ENCODE peak calls at places on chromosomes 12 and 14, in nine cellular contexts. P is tibial artery, O is fibroblast of lung, V is ovary, C is foreskin fibroblast, X is astrocyte of the spinal cord, A is lung, B is stomach, R is cardiac muscle cell. S is an unnamed sample.

GRCh38 chr14:70709726-70710382 is 68.1 kb downstream of the TTC9 start:
- DNase-seq in P (no peak), O (no peak), V (no peak), C (no peak), X (no peak), A (peak; percentile 34), B (no peak), R (no peak), S (no peak)

GRCh38 chr14:29016050-29016900 is 249.7 kb downstream of the FOXG1 start:
- DNase-seq in P (no peak), O (peak; percentile 40), V (peak; percentile 9), C (peak; percentile 21), X (peak; percentile 59), A (no peak), B (no peak), R (peak; percentile 73), S (no peak)

GRCh38 chr12:49105504-49106120 is 5.0 kb downstream of the LMBR1L start:
- DNase-seq in P (no peak), O (peak; percentile 50), V (no peak), C (no peak), X (peak; percentile 42), A (no peak), B (no peak), R (no peak), S (no peak)

GRCh38 chr12:89889051-89889450 is 180.4 kb upstream of the ATP2B1 start:
- DNase-seq in P (no peak), O (peak; percentile 66), V (no peak), C (no peak), X (peak; percentile 57), A (no peak), B (no peak), R (no peak), S (no peak)

GRCh38 chr14:33738481-33738880 is 212.4 kb downstream of the EGLN3 start:
- DNase-seq in P (no peak), O (no peak), V (no peak), C (no peak), X (no peak), A (no peak), B (no peak), R (no peak), S (no peak)

GRCh38 chr12:68529869-68530268 is 80.8 kb upstream of the RAP1B start:
- DNase-seq in P (no peak), O (no peak), V (no peak), C (no peak), X (no peak), A (no peak), B (no peak), R (no peak), S (no peak)

GRCh38 chr12:117151195-117152031 is 38.9 kb downstream of the FBXO21 start:
- DNase-seq in P (peak; percentile 70), O (peak; percentile 43), V (peak; percentile 66), C (peak; percentile 21), X (peak; percentile 45), A (peak; percentile 51), B (peak; percentile 60), R (peak; percentile 84), S (no peak)

GRCh38 chr14:73143003-73143402 is 6.7 kb downstream of the PSEN1 start:
- DNase-seq in P (no peak), O (no peak), V (no peak), C (no peak), X (no peak), A (no peak), B (no peak), R (no peak), S (no peak)

GRCh38 chr12:106341086-106341879 is 16.3 kb upstream of the POLR3B start:
- DNase-seq in P (no peak), O (no peak), V (no peak), C (peak; percentile 66), X (no peak), A (no peak), B (no peak), R (peak; percentile 31), S (no peak)

GRCh38 chr14:33686218-33686617 is 264.7 kb downstream of the EGLN3 start:
- DNase-seq in P (no peak), O (peak; percentile 92), V (no peak), C (peak; percentile 84), X (peak; percentile 55), A (no peak), B (no peak), R (no peak), S (peak; percentile 51)

GRCh38 chr12:97250483-97250882 is 212.1 kb upstream of the RMST start:
- DNase-seq in P (no peak), O (no peak), V (no peak), C (no peak), X (no peak), A (no peak), B (no peak), R (no peak), S (no peak)

GRCh38 chr12:56834886-56835285 is 71.8 kb downstream of the HSD17B6 start:
- DNase-seq in P (no peak), O (no peak), V (no peak), C (no peak), X (no peak), A (no peak), B (no peak), R (no peak), S (no peak)

DNA sequence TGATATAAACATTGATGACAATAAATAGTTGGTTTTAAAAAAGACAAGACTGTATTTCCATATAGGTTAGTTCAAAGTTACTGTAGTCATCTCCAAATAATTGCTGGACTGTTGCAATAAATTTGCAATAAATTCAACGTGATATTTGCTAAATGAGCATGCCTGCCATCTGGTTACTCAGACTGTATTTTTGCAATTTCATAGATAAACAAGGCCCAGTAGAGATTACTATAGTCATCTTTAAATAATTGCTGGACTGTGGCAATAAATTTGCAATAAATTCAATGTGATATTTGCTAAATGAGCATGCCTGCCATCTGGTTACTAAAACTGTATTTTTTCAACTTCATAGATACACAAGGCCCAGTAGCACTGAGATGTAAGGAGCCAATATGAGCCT is 5.7 kb downstream of the NTN4 start:
- DNase-seq in P (no peak), O (no peak), V (no peak), C (no peak), X (no peak), A (no peak), B (no peak), R (no peak), S (no peak)
- H3K4me3 ChIP-seq in P (no peak overlapping the region), O (no peak overlapping the region), V (no peak overlapping the region), C (no peak overlapping the region), X (no peak overlapping the region), A (no peak overlapping the region), B (peak overlapping the region; percentile 23), R (no peak overlapping the region), S (no peak overlapping the region)

GRCh38 chr14:100285913-100286400 is 20.3 kb downstream of the SLC25A29 start:
- DNase-seq in P (no peak), O (no peak), V (no peak), C (no peak), X (no peak), A (no peak), B (no peak), R (no peak), S (no peak)
- TF ChIP-seq CTCF in P (no peak), O (no peak), V (no peak), C (no peak), X (no peak), A (no peak), B (no peak), R (no peak), S (no peak)

DNA sequence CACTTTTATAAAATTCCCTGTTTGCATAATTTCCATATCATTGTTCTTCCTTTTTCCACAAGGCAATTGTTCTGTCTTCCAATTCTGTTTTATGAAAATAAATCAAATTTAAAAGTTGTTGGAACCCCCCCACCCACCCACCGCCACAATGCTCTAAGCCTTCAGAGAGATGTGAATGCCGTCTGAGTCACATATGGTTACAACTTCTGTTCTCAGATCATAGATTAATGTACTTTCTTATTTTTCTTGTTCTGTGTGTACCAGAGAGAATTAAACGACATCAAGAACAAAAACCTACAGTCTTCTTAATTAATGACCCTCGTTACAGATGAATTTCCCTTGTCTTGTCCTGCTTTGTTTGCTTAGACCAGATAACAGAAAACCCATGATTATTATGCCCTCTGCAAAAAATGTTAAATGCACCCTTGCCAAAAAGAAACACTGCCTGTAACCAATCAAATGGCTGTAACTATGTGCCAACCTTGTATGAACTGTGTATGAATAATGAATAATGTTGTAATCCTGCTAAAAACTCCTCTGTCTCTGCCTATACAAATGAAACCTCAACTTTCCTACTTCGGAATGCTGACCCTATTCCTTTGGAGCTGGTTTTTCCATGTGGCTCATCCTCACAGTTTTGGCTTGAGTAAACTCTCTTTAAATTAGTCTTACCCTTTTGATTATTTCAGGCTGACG is 14.0 kb downstream of the OR6S1 start:
- DNase-seq in P (no peak), O (no peak), V (no peak), C (no peak), X (no peak), A (no peak), B (no peak), R (no peak), S (no peak)
- H3K4me3 ChIP-seq in P (no peak overlapping the region), O (no peak overlapping the region), V (no peak overlapping the region), C (no peak overlapping the region), X (no peak overlapping the region), A (no peak overlapping the region), B (no peak overlapping the region), R (no peak overlapping the region), S (no peak overlapping the region)

GRCh38 chr12:108822458-108823205 is 34.8 kb downstream of the SSH1 start:
- DNase-seq in P (no peak), O (no peak), V (no peak), C (no peak), X (no peak), A (no peak), B (no peak), R (no peak), S (no peak)

GRCh38 chr12:108823804-108824203 is 33.6 kb downstream of the SSH1 start:
- DNase-seq in P (no peak), O (no peak), V (no peak), C (no peak), X (no peak), A (no peak), B (no peak), R (no peak), S (no peak)

GRCh38 chr12:108820700-108821406 is 36.5 kb downstream of the SSH1 start:
- DNase-seq in P (no peak), O (no peak), V (no peak), C (no peak), X (no peak), A (no peak), B (no peak), R (no peak), S (no peak)

GRCh38 chr12:108819920-108820699 is 37.3 kb downstream of the SSH1 start:
- DNase-seq in P (no peak), O (no peak), V (no peak), C (no peak), X (no peak), A (no peak), B (no peak), R (no peak), S (no peak)

GRCh38 chr12:108821407-108822397 is 35.7 kb downstream of the SSH1 start:
- DNase-seq in P (no peak), O (peak; percentile 87), V (no peak), C (peak; percentile 49), X (no peak), A (no peak), B (no peak), R (no peak), S (no peak)
- TF ChIP-seq CTCF in P (no peak), O (no peak), V (no peak), C (no peak), X (no peak), A (no peak), B (no peak), R (no peak), S (no peak)